ENCODE peak calls at places on chromosomes 2 and 18, in seven cellular contexts. One of them, this sample, is unnamed.
A peak's percentile ranks its signal among the peaks of the same experiment; 100 is the strongest.

GRCh38 chr18:39039828-39040227 is 1474.2 kb upstream of the CELF4 start:
- DNase-seq in GM12865: no peak
- DNase-seq in HL-60: no peak
- DNase-seq in WTC11: no peak
- DNase-seq in brain microvascular endothelial cell: no peak
- DNase-seq in thoracic aorta: no peak
- DNase-seq in keratinocyte: no peak
- DNase-seq in this sample: no peak

GRCh38 chr2:227765788-227766187 is 20.1 kb downstream of the SCYGR8 start:
- DNase-seq in GM12865: no peak
- DNase-seq in HL-60: no peak
- DNase-seq in WTC11: no peak
- DNase-seq in brain microvascular endothelial cell: no peak
- DNase-seq in thoracic aorta: no peak
- DNase-seq in keratinocyte: no peak
- DNase-seq in this sample: no peak

GRCh38 chr2:231321556-231322334 is 73.8 kb upstream of the B3GNT7 start:
- DNase-seq in GM12865: no peak
- DNase-seq in HL-60: peak; percentile 89
- DNase-seq in WTC11: no peak
- DNase-seq in brain microvascular endothelial cell: no peak
- DNase-seq in thoracic aorta: no peak
- DNase-seq in keratinocyte: no peak
- DNase-seq in this sample: no peak

GRCh38 chr18:61402761-61403160 is 69.5 kb downstream of the CDH20 start:
- DNase-seq in GM12865: no peak
- DNase-seq in HL-60: no peak
- DNase-seq in WTC11: no peak
- DNase-seq in brain microvascular endothelial cell: no peak
- DNase-seq in thoracic aorta: no peak
- DNase-seq in keratinocyte: no peak
- DNase-seq in this sample: no peak

GRCh38 chr2:27638709-27639108 is 9.9 kb downstream of the GPN1 start:
- DNase-seq in GM12865: no peak
- DNase-seq in HL-60: no peak
- DNase-seq in WTC11: no peak
- DNase-seq in brain microvascular endothelial cell: peak; percentile 68
- DNase-seq in thoracic aorta: no peak
- DNase-seq in keratinocyte: peak; percentile 53
- DNase-seq in this sample: peak; percentile 21

GRCh38 chr2:24509425-24509824 is 18.4 kb downstream of the NCOA1 start:
- DNase-seq in GM12865: peak; percentile 79
- DNase-seq in HL-60: no peak
- DNase-seq in WTC11: no peak
- DNase-seq in brain microvascular endothelial cell: no peak
- DNase-seq in thoracic aorta: no peak
- DNase-seq in keratinocyte: no peak
- DNase-seq in this sample: no peak

GRCh38 chr2:211982162-211982561 is 556.4 kb downstream of the ERBB4 start:
- DNase-seq in GM12865: no peak
- DNase-seq in HL-60: no peak
- DNase-seq in WTC11: no peak
- DNase-seq in brain microvascular endothelial cell: no peak
- DNase-seq in thoracic aorta: no peak
- DNase-seq in keratinocyte: no peak
- DNase-seq in this sample: no peak

GRCh38 chr2:110101280-110101844 is 14.3 kb downstream of the MALL start:
- DNase-seq in GM12865: no peak
- DNase-seq in HL-60: peak; percentile 1
- DNase-seq in WTC11: no peak
- DNase-seq in brain microvascular endothelial cell: peak; percentile 99
- DNase-seq in thoracic aorta: peak; percentile 97
- DNase-seq in keratinocyte: peak; percentile 90
- DNase-seq in this sample: peak; percentile 10

GRCh38 chr2:233974530-233975071 is 57.4 kb downstream of the TRPM8 start:
- DNase-seq in GM12865: no peak
- DNase-seq in HL-60: no peak
- DNase-seq in WTC11: no peak
- DNase-seq in brain microvascular endothelial cell: peak; percentile 86
- DNase-seq in thoracic aorta: no peak
- DNase-seq in keratinocyte: peak; percentile 85
- DNase-seq in this sample: peak; percentile 56

GRCh38 chr2:138428710-138429440 is 72.7 kb upstream of the SPOPL start:
- DNase-seq in GM12865: no peak
- DNase-seq in HL-60: no peak
- DNase-seq in WTC11: no peak
- DNase-seq in brain microvascular endothelial cell: no peak
- DNase-seq in thoracic aorta: no peak
- DNase-seq in keratinocyte: no peak
- DNase-seq in this sample: no peak

GRCh38 chr2:19900536-19901200 is 1.1 kb downstream of the TTC32 start:
- DNase-seq in GM12865: peak; percentile 51
- DNase-seq in HL-60: no peak
- DNase-seq in WTC11: no peak
- DNase-seq in brain microvascular endothelial cell: no peak
- DNase-seq in thoracic aorta: no peak
- DNase-seq in keratinocyte: no peak
- DNase-seq in this sample: peak; percentile 45

GRCh38 chr18:7338846-7339245 is 108.0 kb downstream of the LRRC30 start:
- DNase-seq in GM12865: no peak
- DNase-seq in HL-60: no peak
- DNase-seq in WTC11: no peak
- DNase-seq in brain microvascular endothelial cell: peak; percentile 15
- DNase-seq in thoracic aorta: no peak
- DNase-seq in keratinocyte: no peak
- DNase-seq in this sample: no peak

GRCh38 chr2:160486341-160486740 is 7.3 kb downstream of the RBMS1 start:
- DNase-seq in GM12865: no peak
- DNase-seq in HL-60: no peak
- DNase-seq in WTC11: no peak
- DNase-seq in brain microvascular endothelial cell: no peak
- DNase-seq in thoracic aorta: no peak
- DNase-seq in keratinocyte: no peak
- DNase-seq in this sample: no peak

GRCh38 chr2:120312861-120313694 is 32.9 kb upstream of the INHBB start:
- DNase-seq in GM12865: peak; percentile 81
- DNase-seq in HL-60: peak; percentile 50
- DNase-seq in WTC11: peak; percentile 78
- DNase-seq in brain microvascular endothelial cell: peak; percentile 76
- DNase-seq in thoracic aorta: peak; percentile 28
- DNase-seq in keratinocyte: no peak
- DNase-seq in this sample: peak; percentile 86

GRCh38 chr2:160494243-160494642 is 636 bp upstream of the RBMS1 start:
- DNase-seq in GM12865: no peak
- DNase-seq in HL-60: no peak
- DNase-seq in WTC11: no peak
- DNase-seq in brain microvascular endothelial cell: no peak
- DNase-seq in thoracic aorta: no peak
- DNase-seq in keratinocyte: no peak
- DNase-seq in this sample: no peak

GRCh38 chr18:48161911-48162698 is 231.6 kb upstream of the SMAD2 start:
- DNase-seq in GM12865: no peak
- DNase-seq in HL-60: no peak
- DNase-seq in WTC11: no peak
- DNase-seq in brain microvascular endothelial cell: no peak
- DNase-seq in thoracic aorta: no peak
- DNase-seq in keratinocyte: no peak
- DNase-seq in this sample: peak; percentile 10

GRCh38 chr2:223873672-223874071 is 36.3 kb upstream of the AP1S3 start:
- DNase-seq in GM12865: no peak
- DNase-seq in HL-60: no peak
- DNase-seq in WTC11: no peak
- DNase-seq in brain microvascular endothelial cell: no peak
- DNase-seq in thoracic aorta: no peak
- DNase-seq in keratinocyte: no peak
- DNase-seq in this sample: no peak

GRCh38 chr18:59823611-59824195 is 76.1 kb upstream of the PMAIP1 start:
- DNase-seq in GM12865: peak; percentile 81
- DNase-seq in HL-60: no peak
- DNase-seq in WTC11: peak; percentile 86
- DNase-seq in brain microvascular endothelial cell: peak; percentile 81
- DNase-seq in thoracic aorta: no peak
- DNase-seq in keratinocyte: peak; percentile 13
- DNase-seq in this sample: peak; percentile 69

GRCh38 chr18:79400091-79400590 is 4.4 kb downstream of the NFATC1 start:
- DNase-seq in GM12865: peak; percentile 71
- DNase-seq in HL-60: no peak
- DNase-seq in WTC11: peak; percentile 55
- DNase-seq in brain microvascular endothelial cell: no peak
- DNase-seq in thoracic aorta: no peak
- DNase-seq in keratinocyte: no peak
- DNase-seq in this sample: peak; percentile 78

GRCh38 chr2:106108351-106108750 is 85.8 kb downstream of the UXS1 start:
- DNase-seq in GM12865: no peak
- DNase-seq in HL-60: no peak
- DNase-seq in WTC11: no peak
- DNase-seq in brain microvascular endothelial cell: peak; percentile 28
- DNase-seq in thoracic aorta: no peak
- DNase-seq in keratinocyte: no peak
- DNase-seq in this sample: peak; percentile 18

GRCh38 chr2:45922577-45922988 is 271.1 kb downstream of the PRKCE start:
- DNase-seq in GM12865: no peak
- DNase-seq in HL-60: no peak
- DNase-seq in WTC11: no peak
- DNase-seq in brain microvascular endothelial cell: peak; percentile 44
- DNase-seq in thoracic aorta: no peak
- DNase-seq in keratinocyte: no peak
- DNase-seq in this sample: no peak

GRCh38 chr2:234172066-234172465 is 121.6 kb downstream of the SPP2 start:
- DNase-seq in GM12865: no peak
- DNase-seq in HL-60: no peak
- DNase-seq in WTC11: no peak
- DNase-seq in brain microvascular endothelial cell: no peak
- DNase-seq in thoracic aorta: no peak
- DNase-seq in keratinocyte: no peak
- DNase-seq in this sample: no peak

GRCh38 chr2:210199186-210199765 is 26.0 kb downstream of the ACADL start:
- DNase-seq in GM12865: peak; percentile 29
- DNase-seq in HL-60: no peak
- DNase-seq in WTC11: no peak
- DNase-seq in brain microvascular endothelial cell: no peak
- DNase-seq in thoracic aorta: no peak
- DNase-seq in keratinocyte: no peak
- DNase-seq in this sample: no peak

GRCh38 chr2:66343259-66343658 is 91.7 kb upstream of the MEIS1 start:
- DNase-seq in GM12865: no peak
- DNase-seq in HL-60: no peak
- DNase-seq in WTC11: no peak
- DNase-seq in brain microvascular endothelial cell: no peak
- DNase-seq in thoracic aorta: no peak
- DNase-seq in keratinocyte: no peak
- DNase-seq in this sample: no peak

GRCh38 chr18:79496978-79497637 is 101.4 kb downstream of the NFATC1 start:
- DNase-seq in GM12865: no peak
- DNase-seq in HL-60: no peak
- DNase-seq in WTC11: no peak
- DNase-seq in brain microvascular endothelial cell: peak; percentile 51
- DNase-seq in thoracic aorta: no peak
- DNase-seq in keratinocyte: no peak
- DNase-seq in this sample: peak; percentile 1

GRCh38 chr2:30068067-30068466 is 78.7 kb upstream of the YPEL5 start:
- DNase-seq in GM12865: no peak
- DNase-seq in HL-60: no peak
- DNase-seq in WTC11: no peak
- DNase-seq in brain microvascular endothelial cell: no peak
- DNase-seq in thoracic aorta: no peak
- DNase-seq in keratinocyte: no peak
- DNase-seq in this sample: no peak

GRCh38 chr2:240437861-240438809 is 2.7 kb downstream of the GPC1 start:
- DNase-seq in GM12865: peak; percentile 62
- DNase-seq in HL-60: peak; percentile 23
- DNase-seq in WTC11: peak; percentile 76
- DNase-seq in brain microvascular endothelial cell: no peak
- DNase-seq in thoracic aorta: no peak
- DNase-seq in keratinocyte: no peak
- DNase-seq in this sample: peak; percentile 72
- TF ChIP-seq CTCF in GM12865: peak; percentile 90
- TF ChIP-seq CTCF in HL-60: peak; percentile 93
- TF ChIP-seq CTCF in WTC11: peak; percentile 81
- TF ChIP-seq CTCF in brain microvascular endothelial cell: peak; percentile 97
- TF ChIP-seq CTCF in thoracic aorta: peak; percentile 94
- TF ChIP-seq CTCF in keratinocyte: peak; percentile 98
- TF ChIP-seq CTCF in this sample: peak; percentile 97

GRCh38 chr18:14978962-14979535 is 231.1 kb downstream of the ANKRD30B start:
- DNase-seq in GM12865: no peak
- DNase-seq in HL-60: peak; percentile 7
- DNase-seq in WTC11: peak; percentile 19
- DNase-seq in brain microvascular endothelial cell: no peak
- DNase-seq in thoracic aorta: no peak
- DNase-seq in keratinocyte: no peak
- DNase-seq in this sample: peak; percentile 44
- TF ChIP-seq CTCF in GM12865: no peak
- TF ChIP-seq CTCF in HL-60: peak; percentile 27
- TF ChIP-seq CTCF in WTC11: no peak
- TF ChIP-seq CTCF in brain microvascular endothelial cell: peak; percentile 73
- TF ChIP-seq CTCF in thoracic aorta: no peak
- TF ChIP-seq CTCF in keratinocyte: no peak
- TF ChIP-seq CTCF in this sample: peak; percentile 49

DNA sequence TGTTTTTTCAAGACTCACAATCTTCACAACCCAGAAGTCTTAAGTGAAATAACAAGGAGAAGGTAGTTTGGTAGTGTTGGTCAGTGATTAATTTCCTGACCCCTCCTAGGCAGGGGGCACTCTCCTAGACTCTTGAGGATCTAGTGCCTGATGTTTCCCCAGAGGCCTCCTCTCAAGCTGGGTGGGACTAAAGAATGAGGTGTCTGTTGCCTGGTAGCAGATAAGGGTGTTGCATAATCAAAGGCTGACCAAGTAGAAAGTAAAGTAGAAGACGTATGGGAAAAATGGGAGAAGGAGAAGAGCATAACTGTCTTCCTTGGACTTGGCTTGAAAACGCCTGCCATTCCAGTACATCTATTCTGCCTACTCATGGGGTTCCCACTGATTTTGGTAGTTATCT is 37.8 kb downstream of the VIT start:
- DNase-seq in GM12865: no peak
- DNase-seq in HL-60: no peak
- DNase-seq in WTC11: no peak
- DNase-seq in brain microvascular endothelial cell: no peak
- DNase-seq in thoracic aorta: no peak
- DNase-seq in keratinocyte: no peak
- DNase-seq in this sample: no peak
- TF ChIP-seq CTCF in GM12865: no peak
- TF ChIP-seq CTCF in HL-60: no peak
- TF ChIP-seq CTCF in WTC11: no peak
- TF ChIP-seq CTCF in brain microvascular endothelial cell: no peak
- TF ChIP-seq CTCF in thoracic aorta: no peak
- TF ChIP-seq CTCF in keratinocyte: no peak
- TF ChIP-seq CTCF in this sample: no peak

GRCh38 chr18:37484893-37485834 is 80.4 kb downstream of the CELF4 start:
- DNase-seq in GM12865: peak; percentile 4
- DNase-seq in HL-60: no peak
- DNase-seq in WTC11: peak; percentile 72
- DNase-seq in brain microvascular endothelial cell: no peak
- DNase-seq in thoracic aorta: no peak
- DNase-seq in keratinocyte: peak; percentile 15
- DNase-seq in this sample: peak; percentile 38
- TF ChIP-seq CTCF in GM12865: peak; percentile 18
- TF ChIP-seq CTCF in HL-60: no peak
- TF ChIP-seq CTCF in WTC11: peak; percentile 50
- TF ChIP-seq CTCF in brain microvascular endothelial cell: no peak
- TF ChIP-seq CTCF in thoracic aorta: no peak
- TF ChIP-seq CTCF in keratinocyte: peak; percentile 51
- TF ChIP-seq CTCF in this sample: no peak

This sample was measured in activated CD8-positive, alpha-beta T cell treated with anti-CD3 and anti-CD28 coated beads for 36 hours.